ENCODE peak calls at places on chromosomes 4 and X, in seven cellular contexts. D is activated T-helper 1 cell treated with anti-CD3 and anti-CD28 coated beads, Interleukin-12 subunit alpha, Interleukin-12 subunit beta, Interleukin-2, Interleukin-4 antibody, amounts not matched to agents 30 ng/mL and 10 ng/mL and 1 ng/mL, durations not matched to agents 14 hours and 24 hours and 36 hours; L is activated CD8-positive, alpha-beta T cell treated with anti-CD3 and anti-CD28 coated beads, Interleukin-2, amount 10 ng/mL, durations not matched to agents 7 days and 5 days; N is central memory CD8-positive, alpha-beta T cell; C is Calu3; K is T-helper 2 cell; H is SK-MEL-5. R is an unnamed sample.

GRCh38 chr4:168664242-168664897 is 167.5 kb downstream of the PALLD start:
- DNase-seq in K (no peak), L (no peak), D (no peak), N (no peak), C (no peak), H (no peak), R (no peak)

GRCh38 chr4:77927991-77928925 is 65.6 kb downstream of the MRPL1 start:
- DNase-seq in K (no peak), D (no peak), N (no peak), L (no peak), H (no peak), C (no peak), R (no peak)

GRCh38 chr4:124804584-124804983 is 92.1 kb upstream of the ANKRD50 start:
- DNase-seq in H (no peak), D (no peak), C (no peak), N (no peak), K (no peak), L (no peak), R (no peak)

GRCh38 chr4:146407669-146408084 is 114.1 kb downstream of the SLC10A7 start:
- DNase-seq in K (no peak), C (no peak), L (no peak), D (no peak), N (no peak), H (no peak), R (no peak)

GRCh38 chr4:83252782-83253405 is 31.7 kb downstream of the COQ2 start:
- DNase-seq in C (peak; percentile 69), K (no peak), D (peak; percentile 62), N (peak; percentile 67), H (peak; percentile 82), L (peak; percentile 87), R (no peak)

GRCh38 chr4:24915121-24915922 is 2.5 kb upstream of the CCDC149 start:
- DNase-seq in L (no peak), N (no peak), D (no peak), C (peak; percentile 20), K (no peak), H (peak; percentile 23), R (no peak)

GRCh38 chr4:76990288-76991080 is 40.9 kb downstream of the SEPTIN11 start:
- DNase-seq in D (no peak), N (no peak), C (no peak), H (no peak), L (no peak), K (no peak), R (no peak)

GRCh38 chrX:101357166-101357795 is 8.7 kb upstream of the TIMM8A start:
- DNase-seq in H (peak; percentile 60), C (no peak), K (no peak), L (no peak), D (no peak), N (no peak), R (no peak)

GRCh38 chrX:144681501-144681900 is 565.8 kb upstream of the SPANXN1 start:
- DNase-seq in D (no peak), L (no peak), K (no peak), N (no peak), H (peak; percentile 19), C (no peak), R (no peak)

GRCh38 chr4:75432683-75433082 is 81.5 kb downstream of the RCHY1 start:
- DNase-seq in N (no peak), C (peak; percentile 2), H (peak; percentile 66), L (no peak), K (no peak), D (no peak), R (no peak)

GRCh38 chrX:136065044-136065671 is 79.9 kb downstream of the SLC9A6 start:
- DNase-seq in H (no peak), C (no peak), K (no peak), L (peak; percentile 30), N (no peak), D (peak; percentile 4), R (peak; percentile 21)

GRCh38 chrX:103722505-103722904 is 11.8 kb downstream of the TMEM31 start:
- DNase-seq in H (no peak), C (no peak), N (no peak), L (no peak), D (no peak), K (no peak), R (no peak)

GRCh38 chr4:107183155-107183774 is 147.2 kb upstream of the DKK2 start:
- DNase-seq in N (no peak), H (peak; percentile 72), K (no peak), D (no peak), L (no peak), C (peak; percentile 23), R (peak; percentile 3)

GRCh38 chr4:55491486-55491885 is 55.2 kb downstream of the CLOCK start:
- DNase-seq in L (no peak), K (no peak), N (no peak), C (no peak), H (no peak), D (no peak), R (no peak)

GRCh38 chr4:122873752-122874151 is 47.1 kb downstream of the FGF2 start:
- DNase-seq in C (peak; percentile 15), K (no peak), L (no peak), H (no peak), N (no peak), D (no peak), R (no peak)

GRCh38 chr4:143700060-143700419 is 435 bp downstream of the FREM3 start:
- DNase-seq in D (no peak), K (no peak), H (no peak), N (no peak), C (no peak), L (no peak), R (no peak)

GRCh38 chr4:3372933-3373465 is 68.8 kb upstream of the HGFAC start:
- DNase-seq in L (peak; percentile 30), N (no peak), K (no peak), D (no peak), H (no peak), C (no peak), R (peak; percentile 92)

GRCh38 chr4:12445711-12446110 is 1017.0 kb upstream of the HS3ST1 start:
- DNase-seq in K (no peak), N (no peak), H (no peak), D (no peak), L (no peak), C (no peak), R (no peak)

GRCh38 chr4:7753271-7753670 is 186.4 kb downstream of the AFAP1 start:
- DNase-seq in K (no peak), C (no peak), N (no peak), H (no peak), D (no peak), L (no peak), R (no peak)

GRCh38 chr4:89363786-89364185 is 56.2 kb upstream of the GPRIN3 start:
- DNase-seq in C (no peak), N (no peak), K (no peak), L (no peak), H (peak; percentile 55), D (no peak), R (no peak)

GRCh38 chr4:183621875-183622274 is 37.1 kb downstream of the RWDD4 start:
- DNase-seq in C (no peak), N (no peak), H (no peak), K (no peak), L (no peak), D (no peak), R (no peak)

GRCh38 chr4:143555676-143556075 is 42.2 kb downstream of the SMARCA5 start:
- DNase-seq in K (no peak), C (no peak), L (no peak), N (no peak), H (no peak), D (no peak), R (no peak)

GRCh38 chr4:2843909-2844584 is 403 bp downstream of the ADD1 start:
- DNase-seq in L (peak; percentile 42), H (peak; percentile 16), D (no peak), N (no peak), C (peak; percentile 27), K (no peak), R (peak; percentile 77)

GRCh38 chr4:173507471-173508385 is 22.3 kb downstream of the HAND2 start:
- DNase-seq in H (no peak), N (no peak), L (no peak), C (no peak), K (no peak), D (no peak), R (no peak)

GRCh38 chrX:40897768-40898167 is 162.4 kb upstream of the MED14 start:
- DNase-seq in L (no peak), C (no peak), H (no peak), K (no peak), N (no peak), D (no peak), R (no peak)

GRCh38 chr4:142365386-142365785 is 480.7 kb downstream of the INPP4B start:
- DNase-seq in H (no peak), N (no peak), C (no peak), L (no peak), K (no peak), D (no peak), R (no peak)

GRCh38 chrX:109795682-109796081 is 62.6 kb upstream of the ACSL4 start:
- DNase-seq in D (no peak), H (no peak), C (no peak), L (no peak), K (no peak), N (no peak), R (no peak)

GRCh38 chr4:89563431-89563830 is 255.8 kb upstream of the GPRIN3 start:
- DNase-seq in D (no peak), C (no peak), K (no peak), N (no peak), H (no peak), L (no peak), R (no peak)

GRCh38 chr4:14908635-14909034 is 93.6 kb upstream of the CPEB2 start:
- DNase-seq in D (no peak), C (peak; percentile 22), L (no peak), K (no peak), N (no peak), H (no peak), R (no peak)